ENCODE peak calls at places on chromosomes 11 and 22, in nine cellular contexts. E is IMR-90; P is heart right ventricle; H is stomach; B is choroid plexus epithelial cell; Q is hepatocyte; Y is psoas muscle; Z is spleen; S is CD8-positive, alpha-beta memory T cell. J is an unnamed sample.
A peak's percentile ranks its signal among the peaks of the same experiment; 100 is the strongest.

GRCh38 chr22:44247346-44247745 is 65.4 kb downstream of the SHISAL1 start:
- DNase-seq in E (no peak), Z (no peak), H (peak; percentile 3), B (no peak), Q (no peak), Y (no peak), P (no peak), S (no peak), J (no peak)

GRCh38 chr11:64753019-64753379 is 6.8 kb downstream of the PYGM start:
- DNase-seq in Y (peak; percentile 38), E (no peak), P (no peak), Q (no peak), B (no peak), Z (no peak), H (no peak), S (no peak), J (peak; percentile 66)

GRCh38 chr11:116312560-116313340 is 460.0 kb downstream of the BUD13 start:
- DNase-seq in E (no peak), P (peak; percentile 85), B (peak; percentile 1), H (peak; percentile 82), Q (peak; percentile 72), Z (peak; percentile 83), Y (peak; percentile 82), S (no peak), J (peak; percentile 93)

GRCh38 chr11:34594603-34595002 is 26.3 kb upstream of the EHF start:
- DNase-seq in B (no peak), H (no peak), S (no peak), Z (no peak), P (no peak), Y (no peak), Q (no peak), E (no peak), J (no peak)

GRCh38 chr11:200224-201003 is 6.8 kb downstream of the BET1L start:
- DNase-seq in B (no peak), Z (peak; percentile 70), S (no peak), Q (no peak), Y (no peak), P (no peak), E (no peak), H (peak; percentile 22), J (no peak)

GRCh38 chr11:66012371-66012945 is 650 bp downstream of the CST6 start:
- DNase-seq in Y (no peak), Q (no peak), P (no peak), Z (no peak), S (no peak), H (no peak), B (no peak), E (no peak), J (no peak)

GRCh38 chr11:326842-327580 is 6.4 kb upstream of the IFITM3 start:
- DNase-seq in E (peak; percentile 42), H (peak; percentile 80), B (peak; percentile 94), Y (peak; percentile 90), P (peak; percentile 93), Q (peak; percentile 67), S (peak; percentile 48), Z (peak; percentile 95), J (peak; percentile 93)

GRCh38 chr11:116851631-116852030 is 14.2 kb upstream of the APOA1 start:
- DNase-seq in Y (no peak), S (peak; percentile 40), Q (no peak), B (no peak), P (no peak), H (no peak), Z (peak; percentile 79), E (no peak), J (no peak)

GRCh38 chr11:23370580-23371275 is 510.5 kb upstream of the CCDC179 start:
- DNase-seq in E (peak; percentile 10), Y (no peak), H (no peak), Q (peak; percentile 6), S (no peak), B (peak; percentile 14), P (no peak), Z (no peak), J (no peak)

GRCh38 chr11:17585911-17586695 is 39.0 kb downstream of the OTOG start:
- DNase-seq in H (no peak), P (no peak), Q (no peak), E (no peak), Z (no peak), B (no peak), Y (no peak), S (no peak), J (peak; percentile 26)

GRCh38 chr11:134558916-134559616 is 147.0 kb upstream of the B3GAT1 start:
- DNase-seq in P (peak; percentile 0), Y (no peak), Q (no peak), Z (no peak), H (no peak), E (no peak), B (no peak), S (no peak), J (no peak)

GRCh38 chr11:17258670-17259069 is 17.9 kb upstream of the NUCB2 start:
- DNase-seq in P (no peak), Z (no peak), E (no peak), S (no peak), B (no peak), H (no peak), Q (peak; percentile 23), Y (no peak), J (no peak)

GRCh38 chr11:68081691-68082090 is 39.5 kb downstream of the CHKA start:
- DNase-seq in Q (no peak), H (peak; percentile 79), P (no peak), Y (no peak), S (no peak), E (no peak), Z (no peak), B (peak; percentile 40), J (no peak)

GRCh38 chr11:111845256-111846028 is 25.9 kb downstream of the ALG9 start:
- DNase-seq in E (no peak), Z (no peak), P (no peak), Y (no peak), Q (no peak), S (no peak), H (no peak), B (peak; percentile 67), J (no peak)

GRCh38 chr11:35276396-35276795 is 137.4 kb downstream of the CD44 start:
- DNase-seq in S (no peak), Q (no peak), Y (no peak), B (peak; percentile 17), E (peak; percentile 39), P (no peak), H (peak; percentile 33), Z (no peak), J (no peak)

GRCh38 chr22:42462016-42462415 is 29.8 kb upstream of the NFAM1 start:
- DNase-seq in S (no peak), B (no peak), H (no peak), E (no peak), Y (no peak), Q (no peak), P (no peak), Z (no peak), J (no peak)

GRCh38 chr11:130765951-130766649 is 150.2 kb downstream of the SNX19 start:
- DNase-seq in Z (no peak), P (no peak), H (no peak), E (no peak), Y (no peak), Q (no peak), B (no peak), S (no peak), J (no peak)

GRCh38 chr11:11993814-11994213 is 14.6 kb downstream of the DKK3 start:
- DNase-seq in Z (no peak), P (no peak), H (no peak), Q (peak; percentile 74), Y (no peak), E (peak; percentile 86), B (peak; percentile 86), S (no peak), J (peak; percentile 80)

DNA sequence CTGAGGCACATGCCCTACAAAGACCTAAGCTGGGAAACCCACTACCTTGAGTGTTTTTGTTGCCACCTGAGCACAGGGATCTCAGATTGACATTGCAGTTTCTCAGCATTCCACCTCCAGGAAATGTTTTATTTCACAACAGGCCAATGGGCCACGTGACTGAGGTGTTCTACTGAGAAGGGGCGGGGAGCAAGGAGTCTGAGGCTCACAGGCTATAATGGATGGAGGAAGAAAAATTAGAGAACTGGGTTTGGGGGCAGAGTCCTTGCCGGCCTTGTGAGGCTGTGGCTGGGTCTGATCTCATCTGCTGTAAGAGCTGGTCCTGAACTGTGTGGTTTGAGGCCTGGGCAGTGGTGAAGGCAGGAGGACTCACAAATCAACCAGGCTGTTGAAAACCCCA is 40.7 kb downstream of the ZNF202 start:
- DNase-seq in Y (no peak), S (no peak), H (no peak), P (no peak), B (no peak), Z (no peak), E (no peak), Q (peak; percentile 37), J (no peak)
- H3K4me3 ChIP-seq in Y (no peak overlapping the region), S (no peak overlapping the region), H (no peak overlapping the region), P (no peak overlapping the region), B (no peak overlapping the region), Z (no peak overlapping the region), E (no peak overlapping the region), Q (no peak overlapping the region), J (no peak overlapping the region)

GRCh38 chr22:45833613-45834012 is 143.3 kb downstream of the WNT7B start:
- DNase-seq in B (no peak), Z (no peak), Y (no peak), E (no peak), S (no peak), P (no peak), H (no peak), Q (no peak), J (no peak)
- H3K4me3 ChIP-seq in B (no peak overlapping the region), Z (no peak overlapping the region), Y (no peak overlapping the region), E (no peak overlapping the region), S (no peak overlapping the region), P (no peak overlapping the region), H (no peak overlapping the region), Q (no peak overlapping the region), J (no peak overlapping the region)

GRCh38 chr11:46332568-46333128 is 14.6 kb upstream of the DGKZ start:
- DNase-seq in Q (no peak), Y (no peak), P (no peak), B (no peak), H (no peak), S (no peak), Z (no peak), E (no peak), J (no peak)

GRCh38 chr11:46331653-46331984 is 15.6 kb upstream of the DGKZ start:
- DNase-seq in Z (no peak), Y (no peak), E (no peak), B (no peak), P (no peak), S (no peak), H (no peak), Q (no peak), J (no peak)

GRCh38 chr11:46330154-46330886 is 16.9 kb upstream of the DGKZ start:
- DNase-seq in B (peak; percentile 25), Q (no peak), H (no peak), P (no peak), E (no peak), Y (no peak), S (no peak), Z (no peak), J (no peak)

GRCh38 chr11:46332093-46332567 is 15.1 kb upstream of the DGKZ start:
- DNase-seq in H (no peak), Z (no peak), Y (no peak), P (no peak), Q (no peak), B (no peak), E (no peak), S (no peak), J (no peak)

GRCh38 chr11:46330887-46331652 is 16.2 kb upstream of the DGKZ start:
- DNase-seq in Z (no peak), H (no peak), E (no peak), Q (no peak), P (no peak), S (no peak), B (no peak), Y (no peak), J (no peak)
- H3K4me3 ChIP-seq in Z (no peak overlapping the region), H (no peak overlapping the region), E (no peak overlapping the region), Q (no peak overlapping the region), P (no peak overlapping the region), S (peak overlapping the region; percentile 47), B (no peak overlapping the region), Y (no peak overlapping the region), J (no peak overlapping the region)

GRCh38 chr11:62854013-62854824 is 14.8 kb upstream of the WDR74 start:
- DNase-seq in P (no peak), H (no peak), S (no peak), Y (no peak), B (no peak), Z (peak; percentile 21), E (no peak), Q (no peak), J (no peak)
- H3K4me3 ChIP-seq in P (peak overlapping the region; percentile 75), H (peak overlapping the region; percentile 92), S (peak overlapping the region; percentile 98), Y (peak overlapping the region; percentile 91), B (peak overlapping the region; percentile 77), Z (peak overlapping the region; percentile 86), E (peak overlapping the region; percentile 72), Q (peak overlapping the region; percentile 67), J (peak overlapping the region; percentile 87)